ENCODE peak calls at places on chromosomes 13 and 19, in nine cellular contexts. V is T-helper 22 cell; D is activated naive CD4-positive, alpha-beta T cell treated with Interleukin-2 at 50 U/mL for 16 hours; I is left colon; G is amygdala; R is astrocyte; K is GM04504; H is esophagus squamous epithelium; U is KBM-7. C is an unnamed sample.

GRCh38 chr19:3494051-3494450 is 6.4 kb downstream of the DOHH start:
- DNase-seq in V (no peak), D (peak; percentile 28), I (no peak), G (peak; percentile 89), R (no peak), K (no peak), H (no peak), U (no peak), C (no peak)

GRCh38 chr19:2111886-2112285 is 15.2 kb downstream of the IZUMO4 start:
- DNase-seq in V (no peak), D (no peak), I (no peak), G (no peak), R (no peak), K (no peak), H (no peak), U (no peak), C (peak; percentile 24)

GRCh38 chr19:1719519-1719918 is 33.8 kb upstream of the ONECUT3 start:
- DNase-seq in V (no peak), D (no peak), I (no peak), G (no peak), R (no peak), K (no peak), H (no peak), U (no peak), C (no peak)

GRCh38 chr19:4991996-4992698 is 23.2 kb downstream of the KDM4B start:
- DNase-seq in V (no peak), D (no peak), I (no peak), G (no peak), R (no peak), K (no peak), H (no peak), U (no peak), C (no peak)

GRCh38 chr13:32660227-32660626 is 74.0 kb downstream of the PDS5B start:
- DNase-seq in V (no peak), D (no peak), I (no peak), G (no peak), R (no peak), K (no peak), H (no peak), U (no peak), C (no peak)

GRCh38 chr19:32380269-32380668 is 25.3 kb upstream of the DPY19L3 start:
- DNase-seq in V (no peak), D (no peak), I (no peak), G (no peak), R (no peak), K (no peak), H (no peak), U (no peak), C (no peak)

GRCh38 chr13:50015750-50016149 is 506 bp downstream of the KCNRG start:
- DNase-seq in V (no peak), D (no peak), I (no peak), G (no peak), R (no peak), K (no peak), H (no peak), U (no peak), C (no peak)

GRCh38 chr19:14363203-14364097 is 17.8 kb upstream of the ADGRE5 start:
- DNase-seq in V (peak; percentile 25), D (peak; percentile 63), I (peak; percentile 81), G (no peak), R (peak; percentile 48), K (no peak), H (no peak), U (peak; percentile 80), C (peak; percentile 65)

GRCh38 chr13:46369506-46370268 is 17.4 kb downstream of the RUBCNL start:
- DNase-seq in V (no peak), D (no peak), I (no peak), G (no peak), R (peak; percentile 74), K (peak; percentile 57), H (no peak), U (peak; percentile 41), C (no peak)

GRCh38 chr19:4851551-4852290 is 15.7 kb downstream of the PLIN3 start:
- DNase-seq in V (peak; percentile 51), D (peak; percentile 80), I (peak; percentile 75), G (peak; percentile 29), R (no peak), K (no peak), H (no peak), U (peak; percentile 68), C (peak; percentile 88)

GRCh38 chr19:6906559-6906958 is 19.2 kb downstream of the ADGRE1 start:
- DNase-seq in V (no peak), D (no peak), I (no peak), G (no peak), R (no peak), K (no peak), H (no peak), U (no peak), C (no peak)

GRCh38 chr19:1284293-1284978 is 1.2 kb upstream of the EFNA2 start:
- DNase-seq in V (no peak), D (no peak), I (peak; percentile 72), G (no peak), R (no peak), K (no peak), H (no peak), U (no peak), C (peak; percentile 60)

GRCh38 chr19:35349614-35350521 is 2.2 kb downstream of the FFAR1 start:
- DNase-seq in V (no peak), D (no peak), I (no peak), G (no peak), R (no peak), K (no peak), H (no peak), U (no peak), C (no peak)

GRCh38 chr13:90362718-90363117 is 984.8 kb upstream of the MIR17HG start:
- DNase-seq in V (no peak), D (no peak), I (no peak), G (no peak), R (no peak), K (no peak), H (no peak), U (no peak), C (no peak)

GRCh38 chr13:28349371-28349770 is 145.6 kb downstream of the FLT1 start:
- DNase-seq in V (no peak), D (no peak), I (no peak), G (no peak), R (no peak), K (no peak), H (no peak), U (no peak), C (no peak)

GRCh38 chr19:19185853-19186728 is 5.9 kb downstream of the BORCS8 start:
- DNase-seq in V (peak; percentile 32), D (peak; percentile 69), I (peak; percentile 41), G (no peak), R (peak; percentile 13), K (no peak), H (no peak), U (peak; percentile 92), C (no peak)

GRCh38 chr13:33483471-33483870 is 197.9 kb upstream of the STARD13 start:
- DNase-seq in V (no peak), D (no peak), I (no peak), G (no peak), R (peak; percentile 61), K (peak; percentile 24), H (no peak), U (no peak), C (no peak)

GRCh38 chr13:109924376-109924775 is 138.0 kb upstream of the IRS2 start:
- DNase-seq in V (no peak), D (no peak), I (no peak), G (no peak), R (no peak), K (no peak), H (no peak), U (no peak), C (no peak)

GRCh38 chr13:32261567-32261966 is 53.6 kb downstream of the ZAR1L start:
- DNase-seq in V (no peak), D (no peak), I (peak; percentile 41), G (peak; percentile 21), R (peak; percentile 93), K (peak; percentile 28), H (no peak), U (no peak), C (peak; percentile 18)

GRCh38 chr13:110592670-110593069 is 22.7 kb upstream of the NAXD start:
- DNase-seq in V (no peak), D (no peak), I (no peak), G (no peak), R (no peak), K (no peak), H (no peak), U (no peak), C (no peak)

GRCh38 chr19:2483084-2483483 is 7.2 kb downstream of the GADD45B start:
- DNase-seq in V (no peak), D (no peak), I (no peak), G (no peak), R (no peak), K (no peak), H (no peak), U (no peak), C (no peak)

GRCh38 chr19:49849433-49850220 is 1.3 kb upstream of the PTOV1 start:
- DNase-seq in V (no peak), D (no peak), I (peak; percentile 36), G (no peak), R (no peak), K (no peak), H (no peak), U (no peak), C (no peak)

GRCh38 chr19:14023404-14024235 is 4.3 kb upstream of the RLN3 start:
- DNase-seq in V (no peak), D (no peak), I (peak; percentile 62), G (no peak), R (peak; percentile 25), K (no peak), H (no peak), U (peak; percentile 81), C (peak; percentile 64)

GRCh38 chr13:99151516-99151915 is 49.1 kb upstream of the UBAC2 start:
- DNase-seq in V (no peak), D (peak; percentile 10), I (no peak), G (no peak), R (peak; percentile 76), K (peak; percentile 22), H (no peak), U (peak; percentile 14), C (no peak)

GRCh38 chr19:18594096-18594823 is 5.7 kb downstream of the REX1BD start:
- DNase-seq in V (peak; percentile 48), D (peak; percentile 78), I (peak; percentile 77), G (peak; percentile 4), R (peak; percentile 59), K (peak; percentile 55), H (no peak), U (peak; percentile 83), C (peak; percentile 76)

GRCh38 chr19:11578342-11579142 is 1.1 kb upstream of the ACP5 start:
- DNase-seq in V (no peak), D (peak; percentile 48), I (peak; percentile 68), G (no peak), R (no peak), K (no peak), H (no peak), U (no peak), C (peak; percentile 75)

GRCh38 chr13:67855837-67856238 is 625.7 kb upstream of the PCDH9 start:
- DNase-seq in V (no peak), D (no peak), I (no peak), G (no peak), R (peak; percentile 25), K (no peak), H (no peak), U (no peak), C (no peak)

GRCh38 chr13:110520431-110521295 is 40.9 kb downstream of the RAB20 start:
- DNase-seq in V (no peak), D (no peak), I (peak; percentile 87), G (peak; percentile 21), R (peak; percentile 55), K (peak; percentile 66), H (no peak), U (peak; percentile 26), C (peak; percentile 41)

GRCh38 chr13:40796649-40797048 is 7.2 kb downstream of the SLC25A15 start:
- DNase-seq in V (no peak), D (no peak), I (no peak), G (no peak), R (no peak), K (no peak), H (no peak), U (no peak), C (no peak)

GRCh38 chr19:1315470-1316166 is 29.9 kb downstream of the EFNA2 start:
- DNase-seq in V (no peak), D (peak; percentile 21), I (peak; percentile 73), G (peak; percentile 7), R (peak; percentile 16), K (peak; percentile 20), H (no peak), U (peak; percentile 39), C (peak; percentile 41)

GRCh38 chr13:91758724-91759123 is 360.3 kb downstream of the GPC5 start:
- DNase-seq in V (no peak), D (no peak), I (no peak), G (no peak), R (no peak), K (no peak), H (no peak), U (no peak), C (no peak)

C was measured in pancreas.